ENCODE peak calls at places on chromosomes 13 and 19, in four cellular contexts. K, J, B and N are unnamed samples.

GRCh38 chr13:43303040-43303729 is 279.8 kb downstream of the DNAJC15 start:
- DNase-seq in K (no peak), J (peak), B (peak), N (peak)

GRCh38 chr13:44967656-44968451 is 21.4 kb downstream of the NUFIP1 start:
- DNase-seq in K (no peak), J (no peak), B (no peak), N (no peak)

GRCh38 chr13:67481445-67481844 is 251.3 kb upstream of the PCDH9 start:
- DNase-seq in K (no peak), J (no peak), B (no peak), N (no peak)

GRCh38 chr19:38142176-38143035 is 81.6 kb downstream of the DPF1 start:
- DNase-seq in K (no peak), J (peak), B (peak), N (peak)

GRCh38 chr19:44969437-44969836 is 14.3 kb downstream of the CLPTM1 start:
- DNase-seq in K (no peak), J (no peak), B (no peak), N (no peak)

GRCh38 chr13:23289917-23290357 is 109.2 kb downstream of the SGCG start:
- DNase-seq in K (no peak), J (no peak), B (no peak), N (no peak)

GRCh38 chr13:29923554-29924481 is 73.4 kb upstream of the UBL3 start:
- DNase-seq in K (peak), J (peak), B (peak), N (peak)

GRCh38 chr19:18390075-18390909 is 4.3 kb downstream of the GDF15 start:
- DNase-seq in K (no peak), J (no peak), B (no peak), N (no peak)

GRCh38 chr19:47427241-47428176 is 8.2 kb upstream of the MEIS3 start:
- DNase-seq in K (peak), J (peak), B (peak), N (peak)

GRCh38 chr13:35923347-35923746 is 207.8 kb downstream of the DCLK1 start:
- DNase-seq in K (no peak), J (no peak), B (no peak), N (no peak)

GRCh38 chr13:40191186-40191980 is 475.1 kb downstream of the FOXO1 start:
- DNase-seq in K (no peak), J (no peak), B (no peak), N (no peak)

GRCh38 chr19:18253716-18254115 is 20.5 kb downstream of the IQCN start:
- DNase-seq in K (no peak), J (no peak), B (peak), N (no peak)

GRCh38 chr13:50452761-50453160 is 390.7 kb downstream of the DLEU7 start:
- DNase-seq in K (no peak), J (no peak), B (no peak), N (no peak)

GRCh38 chr13:74217816-74218215 is 83.6 kb upstream of the KLF12 start:
- DNase-seq in K (no peak), J (no peak), B (no peak), N (no peak)

GRCh38 chr19:10895920-10896319 is 24.6 kb downstream of the CARM1 start:
- DNase-seq in K (no peak), J (no peak), B (no peak), N (no peak)

GRCh38 chr19:40379446-40380198 is 10.4 kb downstream of the HIPK4 start:
- DNase-seq in K (no peak), J (no peak), B (no peak), N (no peak)

GRCh38 chr19:55812449-55812848 is 19.4 kb downstream of the NLRP11 start:
- DNase-seq in K (no peak), J (no peak), B (no peak), N (no peak)

GRCh38 chr13:38358703-38359102 is 9.1 kb downstream of the UFM1 start:
- DNase-seq in K (no peak), J (no peak), B (no peak), N (no peak)

GRCh38 chr13:38350114-38350617 is 515 bp downstream of the UFM1 start:
- DNase-seq in K (peak), J (peak), B (peak), N (peak)

DNA sequence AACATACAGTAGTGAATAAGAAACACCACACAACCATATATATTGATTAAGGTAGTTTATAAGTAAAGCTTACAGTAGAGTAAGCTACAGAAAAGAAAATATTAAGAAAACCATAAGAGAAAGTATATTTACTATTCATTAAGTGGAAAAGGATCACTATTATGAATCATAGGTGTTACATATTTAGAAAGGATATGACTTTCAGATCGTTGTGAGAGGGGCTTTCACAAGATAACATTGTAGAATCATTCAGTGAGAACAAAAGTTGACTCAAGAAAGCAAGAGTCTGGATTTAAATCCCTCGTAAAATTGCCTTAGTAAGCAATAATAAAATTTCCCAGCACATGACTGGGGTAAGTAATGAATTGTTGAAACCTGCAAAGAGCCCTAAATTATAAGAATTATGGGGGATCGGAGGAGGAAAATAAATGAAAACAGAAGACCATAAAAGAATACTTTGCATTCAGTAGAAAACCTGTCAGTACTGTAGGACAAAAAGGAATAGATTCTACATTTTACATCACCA is 6.0 kb downstream of the UFM1 start:
- DNase-seq in K (no peak), J (no peak), B (no peak), N (no peak)
- H3K4me3 ChIP-seq in K (no peak), J (no peak), B (no peak), N (no peak)

DNA sequence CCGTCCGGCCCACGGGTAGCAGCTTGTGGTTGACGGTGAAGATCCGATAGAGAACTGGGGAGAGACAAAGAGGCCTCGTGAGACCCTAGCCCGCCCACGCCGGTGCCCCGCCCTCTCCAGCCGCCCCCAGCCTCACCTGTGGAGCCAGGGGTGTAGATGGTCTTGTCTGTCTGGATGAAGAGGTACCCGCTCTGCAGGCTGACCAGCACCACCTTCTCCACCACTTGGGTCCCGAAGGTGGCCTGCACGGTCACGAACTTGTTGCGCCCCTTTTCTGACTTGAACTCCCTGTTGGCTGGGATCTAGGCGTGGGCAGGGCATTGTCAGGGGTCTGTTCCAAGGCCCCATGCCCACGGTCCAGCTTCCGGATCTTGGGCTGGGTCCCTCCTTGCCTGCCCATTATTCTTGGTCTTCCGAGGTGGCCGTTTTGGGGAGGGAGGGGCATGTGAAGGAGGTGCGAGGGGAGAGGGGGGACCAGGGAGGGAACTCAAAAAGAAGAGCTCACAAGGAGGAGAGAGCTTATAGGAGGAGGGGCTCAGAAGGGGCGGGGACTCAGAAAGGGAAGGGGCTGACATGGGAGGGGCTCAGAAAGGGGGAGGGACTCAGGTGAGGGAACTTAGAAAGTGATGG is 2.2 kb downstream of the C3 start:
- DNase-seq in K (no peak), J (no peak), B (no peak), N (no peak)
- H3K4me3 ChIP-seq in K (no peak), J (no peak), B (no peak), N (no peak)

GRCh38 chr13:108496364-108497215 is 132.8 kb upstream of the MYO16 start:
- DNase-seq in K (no peak), J (no peak), B (no peak), N (no peak)

GRCh38 chr13:108495686-108496363 is 133.6 kb upstream of the MYO16 start:
- DNase-seq in K (no peak), J (no peak), B (no peak), N (no peak)

GRCh38 chr13:108494991-108495661 is 134.3 kb upstream of the MYO16 start:
- DNase-seq in K (no peak), J (no peak), B (no peak), N (no peak)
- H3K4me3 ChIP-seq in K (peak), J (no peak), B (no peak), N (no peak)

GRCh38 chr13:37640499-37640898 is 41.9 kb upstream of the POSTN start:
- DNase-seq in K (no peak), J (peak), B (peak), N (peak)
- H3K4me3 ChIP-seq in K (no peak), J (no peak), B (no peak), N (no peak)

GRCh38 chr19:7829561-7830271 is at the start of gene EVI5L:
- DNase-seq in K (peak), J (peak), B (peak), N (peak)
- H3K4me3 ChIP-seq in K (peak), J (peak), B (peak), N (peak)